ENCODE peak calls at places on chromosomes 11 and 22, in four cellular contexts. One of them, this sample, is unnamed.

GRCh38 chr11:73200256-73200655 is 17.8 kb upstream of the P2RY2 start:
- DNase-seq in A549: no peak
- DNase-seq in fibroblast of lung: no peak
- DNase-seq in neural progenitor cell: peak; percentile 42
- DNase-seq in this sample: no peak

GRCh38 chr11:119909495-119909894 is 180.5 kb upstream of the NECTIN1 start:
- DNase-seq in A549: no peak
- DNase-seq in neural progenitor cell: no peak
- DNase-seq in fibroblast of lung: no peak
- DNase-seq in this sample: no peak

GRCh38 chr11:34427171-34427805 is 11.4 kb upstream of the CAT start:
- DNase-seq in neural progenitor cell: no peak
- DNase-seq in A549: peak; percentile 62
- DNase-seq in fibroblast of lung: peak; percentile 80
- DNase-seq in this sample: peak; percentile 71

GRCh38 chr11:23284626-23285025 is 424.4 kb upstream of the CCDC179 start:
- DNase-seq in A549: no peak
- DNase-seq in fibroblast of lung: peak; percentile 72
- DNase-seq in neural progenitor cell: no peak
- DNase-seq in this sample: peak; percentile 17

GRCh38 chr11:2268911-2269600 is 1.3 kb downstream of the ASCL2 start:
- DNase-seq in fibroblast of lung: peak; percentile 16
- DNase-seq in A549: no peak
- DNase-seq in neural progenitor cell: peak; percentile 73
- DNase-seq in this sample: peak; percentile 30

GRCh38 chr11:72411623-72412532 is 22.5 kb downstream of the CLPB start:
- DNase-seq in A549: no peak
- DNase-seq in neural progenitor cell: peak; percentile 38
- DNase-seq in fibroblast of lung: no peak
- DNase-seq in this sample: no peak

GRCh38 chr22:43412808-43413785 is 1.3 kb downstream of the MPPED1 start:
- DNase-seq in A549: no peak
- DNase-seq in fibroblast of lung: no peak
- DNase-seq in neural progenitor cell: peak; percentile 48
- DNase-seq in this sample: no peak

GRCh38 chr11:95074806-95075563 is 8.3 kb downstream of the SRSF8 start:
- DNase-seq in neural progenitor cell: no peak
- DNase-seq in fibroblast of lung: peak; percentile 38
- DNase-seq in A549: no peak
- DNase-seq in this sample: peak; percentile 58

GRCh38 chr11:71204294-71204693 is 48.1 kb downstream of the SHANK2 start:
- DNase-seq in neural progenitor cell: no peak
- DNase-seq in A549: no peak
- DNase-seq in fibroblast of lung: no peak
- DNase-seq in this sample: no peak

GRCh38 chr22:48753381-48753730 is 1074.3 kb downstream of the BRD1 start:
- DNase-seq in A549: no peak
- DNase-seq in fibroblast of lung: no peak
- DNase-seq in neural progenitor cell: no peak
- DNase-seq in this sample: no peak

GRCh38 chr22:28108851-28109250 is 189.8 kb upstream of the PITPNB start:
- DNase-seq in neural progenitor cell: no peak
- DNase-seq in fibroblast of lung: no peak
- DNase-seq in A549: no peak
- DNase-seq in this sample: no peak

GRCh38 chr22:32801436-32802290 is at the start of gene TIMP3:
- DNase-seq in neural progenitor cell: peak; percentile 92
- DNase-seq in A549: no peak
- DNase-seq in fibroblast of lung: peak; percentile 90
- DNase-seq in this sample: peak; percentile 83

GRCh38 chr11:124745835-124746620 is 6.0 kb downstream of the VSIG2 start:
- DNase-seq in neural progenitor cell: peak; percentile 50
- DNase-seq in fibroblast of lung: no peak
- DNase-seq in A549: peak; percentile 44
- DNase-seq in this sample: no peak

GRCh38 chr11:117096140-117096972 is 1.9 kb downstream of the SIK3 start:
- DNase-seq in A549: no peak
- DNase-seq in fibroblast of lung: peak; percentile 24
- DNase-seq in neural progenitor cell: peak; percentile 64
- DNase-seq in this sample: no peak

GRCh38 chr11:33160147-33160546 is 1.1 kb downstream of the CSTF3 start:
- DNase-seq in A549: no peak
- DNase-seq in fibroblast of lung: peak; percentile 60
- DNase-seq in neural progenitor cell: peak; percentile 16
- DNase-seq in this sample: peak; percentile 62

GRCh38 chr22:20206709-20207215 is 55.9 kb upstream of the CCDC188 start:
- DNase-seq in A549: no peak
- DNase-seq in fibroblast of lung: peak; percentile 31
- DNase-seq in neural progenitor cell: no peak
- DNase-seq in this sample: peak; percentile 42

GRCh38 chr11:117548876-117549275 is 221.2 kb downstream of the CEP164 start:
- DNase-seq in neural progenitor cell: no peak
- DNase-seq in A549: no peak
- DNase-seq in fibroblast of lung: no peak
- DNase-seq in this sample: no peak

GRCh38 chr11:72598901-72599300 is 75.3 kb downstream of the PDE2A start:
- DNase-seq in fibroblast of lung: peak; percentile 30
- DNase-seq in A549: peak; percentile 59
- DNase-seq in neural progenitor cell: peak; percentile 85
- DNase-seq in this sample: peak; percentile 65

GRCh38 chr22:46355996-46356471 is 20.5 kb downstream of the TRMU start:
- DNase-seq in neural progenitor cell: no peak
- DNase-seq in A549: no peak
- DNase-seq in fibroblast of lung: no peak
- DNase-seq in this sample: no peak

GRCh38 chr11:107265591-107265990 is 192.0 kb downstream of the CWF19L2 start:
- DNase-seq in fibroblast of lung: no peak
- DNase-seq in neural progenitor cell: no peak
- DNase-seq in A549: no peak
- DNase-seq in this sample: no peak

GRCh38 chr11:121471167-121471566 is 18.4 kb upstream of the SORL1-AS1 start:
- DNase-seq in neural progenitor cell: no peak
- DNase-seq in A549: no peak
- DNase-seq in fibroblast of lung: no peak
- DNase-seq in this sample: no peak

GRCh38 chr11:19713221-19714092 is 820 bp downstream of the NAV2 start:
- DNase-seq in A549: no peak
- DNase-seq in fibroblast of lung: no peak
- DNase-seq in neural progenitor cell: peak; percentile 39
- DNase-seq in this sample: no peak

GRCh38 chr11:533049-533585 is 2.3 kb downstream of the HRAS start:
- DNase-seq in A549: no peak
- DNase-seq in neural progenitor cell: no peak
- DNase-seq in fibroblast of lung: no peak
- DNase-seq in this sample: no peak

GRCh38 chr11:82895437-82896091 is 4.7 kb downstream of the PRCP start:
- DNase-seq in fibroblast of lung: no peak
- DNase-seq in neural progenitor cell: no peak
- DNase-seq in A549: no peak
- DNase-seq in this sample: no peak

GRCh38 chr11:2522636-2523255 is 77.9 kb downstream of the KCNQ1 start:
- DNase-seq in neural progenitor cell: peak; percentile 1
- DNase-seq in fibroblast of lung: no peak
- DNase-seq in A549: no peak
- DNase-seq in this sample: no peak

GRCh38 chr22:25564320-25564978 is at the start of gene GRK3:
- DNase-seq in A549: peak; percentile 21
- DNase-seq in neural progenitor cell: peak; percentile 90
- DNase-seq in fibroblast of lung: peak; percentile 39
- DNase-seq in this sample: peak; percentile 46

GRCh38 chr22:38694049-38694448 is 6.7 kb downstream of the JOSD1 start:
- DNase-seq in A549: no peak
- DNase-seq in fibroblast of lung: no peak
- DNase-seq in neural progenitor cell: no peak
- DNase-seq in this sample: no peak
- H3K4me3 ChIP-seq in A549: no peak overlapping the region
- H3K4me3 ChIP-seq in fibroblast of lung: no peak overlapping the region
- H3K4me3 ChIP-seq in neural progenitor cell: no peak overlapping the region
- H3K4me3 ChIP-seq in this sample: no peak overlapping the region

GRCh38 chr11:86955674-86956522 is 703 bp upstream of the FZD4 start:
- DNase-seq in fibroblast of lung: peak; percentile 66
- DNase-seq in A549: peak; percentile 85
- DNase-seq in neural progenitor cell: peak; percentile 93
- DNase-seq in this sample: peak; percentile 76
- TF ChIP-seq CTCF in fibroblast of lung: peak; percentile 4
- TF ChIP-seq CTCF in A549: peak; percentile 38
- TF ChIP-seq CTCF in neural progenitor cell: peak; percentile 30
- TF ChIP-seq CTCF in this sample: peak; percentile 2

GRCh38 chr22:37697540-37697835 is 640 bp downstream of the TRIOBP start:
- DNase-seq in A549: no peak
- DNase-seq in neural progenitor cell: no peak
- DNase-seq in fibroblast of lung: no peak
- DNase-seq in this sample: no peak

GRCh38 chr22:37701121-37701786 is 4.4 kb downstream of the TRIOBP start:
- DNase-seq in A549: no peak
- DNase-seq in fibroblast of lung: no peak
- DNase-seq in neural progenitor cell: no peak
- DNase-seq in this sample: peak; percentile 54

GRCh38 chr22:37690901-37691504 is 4.9 kb downstream of the NOL12 start:
- DNase-seq in fibroblast of lung: no peak
- DNase-seq in A549: no peak
- DNase-seq in neural progenitor cell: no peak
- DNase-seq in this sample: no peak

GRCh38 chr22:37692627-37693285 is 4.1 kb upstream of the TRIOBP start:
- DNase-seq in A549: no peak
- DNase-seq in neural progenitor cell: no peak
- DNase-seq in fibroblast of lung: no peak
- DNase-seq in this sample: no peak

DNA sequence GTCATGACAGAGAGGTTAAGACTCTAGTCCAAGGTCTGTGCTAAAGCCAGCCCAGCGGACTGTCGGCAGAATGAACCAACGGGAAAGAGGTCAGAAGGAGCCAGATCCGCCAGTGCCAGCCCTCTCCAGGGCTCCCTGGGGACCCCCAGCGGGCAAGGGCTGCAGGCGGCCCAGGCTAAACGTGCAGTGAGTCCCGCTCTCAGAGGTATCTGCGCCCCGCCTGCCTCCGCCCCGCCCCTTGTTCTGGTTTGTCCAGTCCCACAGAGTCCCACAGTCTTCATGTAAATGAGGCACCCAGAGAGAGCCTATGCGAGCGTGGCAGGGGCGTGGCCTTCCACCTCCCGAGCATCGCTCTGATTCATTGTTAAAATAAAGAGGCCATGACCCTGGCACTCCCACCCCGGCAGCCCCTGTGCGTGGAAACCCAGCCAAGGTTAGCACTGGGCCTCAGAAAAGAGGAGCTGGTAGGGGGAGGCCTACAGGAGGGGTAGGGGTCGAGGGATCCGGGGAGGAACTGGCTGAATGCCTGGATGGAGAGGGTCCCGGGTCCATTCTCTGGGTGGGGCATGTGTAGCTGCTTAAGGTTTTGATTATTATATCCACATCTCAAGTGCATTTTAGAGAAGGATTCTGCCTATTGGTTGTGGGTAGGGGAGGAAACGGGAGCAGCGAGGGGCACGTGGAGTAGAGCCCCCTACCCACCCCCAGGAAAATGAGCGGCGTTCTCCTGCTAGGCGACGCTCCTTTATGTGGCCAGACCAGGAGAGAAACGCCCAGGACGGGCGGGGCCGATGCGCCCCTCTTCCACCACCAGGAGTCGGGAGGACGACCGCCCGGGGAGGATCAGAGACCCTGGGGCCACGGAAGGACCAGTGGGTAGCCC is at the start of gene TRIOBP:
- DNase-seq in A549: peak; percentile 77
- DNase-seq in fibroblast of lung: peak; percentile 91
- DNase-seq in neural progenitor cell: peak; percentile 98
- DNase-seq in this sample: peak; percentile 96
- H3K4me3 ChIP-seq in A549: no peak within 1 kb of the TSS
- H3K4me3 ChIP-seq in fibroblast of lung: no peak within 1 kb of the TSS
- H3K4me3 ChIP-seq in neural progenitor cell: peak within 1 kb of the TSS; percentile 49
- H3K4me3 ChIP-seq in this sample: peak within 1 kb of the TSS; percentile 47

DNA sequence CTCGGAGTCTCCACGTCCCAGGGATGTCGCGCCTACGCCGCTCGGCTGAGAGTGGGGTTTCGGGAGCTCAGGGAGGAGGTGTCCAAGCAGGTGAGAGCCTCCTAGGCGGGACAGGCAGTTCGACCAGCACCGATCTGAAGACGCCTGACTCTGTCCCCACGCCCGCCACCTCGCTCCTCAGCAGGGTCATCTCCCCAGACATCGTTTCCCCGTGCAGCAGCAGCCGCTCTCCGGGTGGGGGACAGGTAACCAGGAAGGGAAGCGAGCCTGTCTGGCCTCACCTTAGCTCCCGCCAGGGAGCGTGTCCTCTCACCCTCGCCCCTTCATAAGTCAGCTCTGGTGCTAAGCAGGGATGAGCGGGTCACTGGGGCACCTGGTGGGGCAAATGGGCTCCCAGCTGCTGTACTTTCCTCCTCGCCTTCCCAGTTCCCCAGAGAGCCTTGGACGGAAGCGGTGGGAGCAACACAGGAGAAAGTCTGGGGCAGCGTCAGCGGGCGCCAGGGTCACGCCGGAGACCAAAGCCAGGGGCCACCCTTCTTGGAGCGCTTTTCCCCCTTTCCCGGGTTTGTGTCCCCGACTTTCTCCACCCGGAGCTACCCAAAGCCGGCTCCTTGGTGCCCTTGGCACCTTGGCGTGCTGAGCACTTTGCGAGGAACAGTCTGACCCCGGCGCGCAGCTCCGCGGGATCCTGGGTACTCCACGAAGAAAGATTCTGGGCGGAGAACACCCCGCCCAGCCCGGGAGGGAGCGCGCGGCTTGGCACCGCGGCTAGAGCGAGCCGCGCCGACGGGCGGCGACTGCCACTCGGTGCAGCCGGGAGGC is 1.6 kb downstream of the SPON1 start:
- DNase-seq in A549: no peak
- DNase-seq in fibroblast of lung: no peak
- DNase-seq in neural progenitor cell: peak; percentile 75
- DNase-seq in this sample: no peak
- TF ChIP-seq CTCF in A549: no peak
- TF ChIP-seq CTCF in fibroblast of lung: no peak
- TF ChIP-seq CTCF in neural progenitor cell: peak; percentile 23
- TF ChIP-seq CTCF in this sample: no peak

This sample was measured in cardiac fibroblast.